ENCODE peak calls at places on chromosome 17, in five cellular contexts. V is NCI-H1105, A is H7, N is GM04503, P is pons. O is an unnamed sample.

GRCh38 chr17:59652119-59652518 is 32.4 kb downstream of the CLTC start:
- DNase-seq in N (peak; percentile 63), V (no peak), A (no peak), P (no peak), O (no peak)

GRCh38 chr17:71024172-71024571 is 854.8 kb downstream of the KCNJ2 start:
- DNase-seq in A (no peak), V (no peak), P (no peak), N (no peak), O (no peak)

GRCh38 chr17:61477204-61477834 is 25.1 kb downstream of the TBX4 start:
- DNase-seq in P (no peak), A (peak; percentile 77), V (no peak), N (no peak), O (no peak)

GRCh38 chr17:7072406-7072805 is 7.6 kb downstream of the CLEC10A start:
- DNase-seq in A (peak; percentile 23), N (no peak), P (no peak), V (no peak), O (no peak)

GRCh38 chr17:64492481-64493109 is 4.3 kb downstream of the POLG2 start:
- DNase-seq in N (no peak), V (no peak), P (no peak), A (peak; percentile 33), O (no peak)

GRCh38 chr17:8021565-8022357 is 17.1 kb upstream of the ALOX15B start:
- DNase-seq in A (no peak), P (no peak), N (no peak), V (no peak), O (no peak)

GRCh38 chr17:35089846-35090193 is 26.3 kb upstream of the RFFL start:
- DNase-seq in V (no peak), P (peak; percentile 58), A (peak; percentile 57), N (no peak), O (no peak)

GRCh38 chr17:11935734-11936406 is 61.4 kb downstream of the ZNF18 start:
- DNase-seq in P (peak; percentile 62), N (peak; percentile 3), A (peak; percentile 74), V (peak; percentile 5), O (peak; percentile 18)

GRCh38 chr17:8311131-8311790 is 1.2 kb downstream of the ARHGEF15 start:
- DNase-seq in P (no peak), V (no peak), N (no peak), A (peak; percentile 41), O (no peak)

GRCh38 chr17:68542698-68543463 is 30.7 kb downstream of the PRKAR1A start:
- DNase-seq in A (no peak), N (no peak), V (no peak), P (no peak), O (no peak)

O was measured in NCI-H2081.